ENCODE peak calls at places on chromosomes 16 and 17, in eight cellular contexts. P is ascending aorta, L is lower lobe of right lung, U is tibial artery, O is IMR-90, E is kidney epithelial cell, G is thoracic aorta, V is neural progenitor cell. X is an unnamed sample.

GRCh38 chr17:78974635-78975591 is 4.8 kb downstream of the LGALS3BP start:
- DNase-seq in L (peak; percentile 84), U (peak; percentile 92), P (peak; percentile 89), V (no peak), O (peak; percentile 84), G (peak; percentile 47), E (peak; percentile 23), X (no peak)

GRCh38 chr17:49469831-49470568 is 25.1 kb upstream of the NGFR start:
- DNase-seq in G (no peak), O (no peak), V (peak; percentile 85), P (no peak), U (no peak), L (no peak), E (no peak), X (peak; percentile 39)

GRCh38 chr17:58282442-58282841 is 1.7 kb upstream of the MPO start:
- DNase-seq in V (no peak), U (no peak), E (no peak), P (no peak), G (no peak), L (no peak), O (no peak), X (no peak)

GRCh38 chr16:47705268-47705667 is 244.1 kb downstream of the PHKB start:
- DNase-seq in O (peak; percentile 15), P (no peak), L (no peak), E (no peak), V (no peak), U (no peak), G (no peak), X (no peak)

GRCh38 chr17:17139972-17140589 is 66.1 kb downstream of the PLD6 start:
- DNase-seq in U (no peak), E (no peak), V (no peak), L (no peak), G (no peak), O (no peak), P (no peak), X (no peak)

GRCh38 chr17:73533801-73534574 is 110.3 kb downstream of the SDK2 start:
- DNase-seq in G (no peak), U (no peak), O (no peak), E (no peak), P (no peak), V (peak; percentile 73), L (no peak), X (no peak)

GRCh38 chr17:80270836-80271235 is 10.2 kb downstream of the RNF213 start:
- DNase-seq in V (peak; percentile 84), U (no peak), L (no peak), G (no peak), E (no peak), O (no peak), P (no peak), X (no peak)

GRCh38 chr16:84266451-84266850 is 26.6 kb upstream of the KCNG4 start:
- DNase-seq in O (peak; percentile 47), E (no peak), L (no peak), P (no peak), U (no peak), G (no peak), V (peak; percentile 85), X (peak; percentile 63)

GRCh38 chr17:82734987-82735866 is at the start of gene FN3K:
- DNase-seq in P (peak; percentile 84), U (peak; percentile 91), V (peak; percentile 91), E (no peak), G (no peak), O (peak; percentile 85), L (peak; percentile 81), X (peak; percentile 61)

GRCh38 chr17:82465023-82465603 is 6.6 kb downstream of the NARF start:
- DNase-seq in L (no peak), O (no peak), V (no peak), G (no peak), U (no peak), E (no peak), P (no peak), X (no peak)

GRCh38 chr17:42843358-42843934 is 934 bp upstream of the AOC2 start:
- DNase-seq in G (no peak), P (no peak), U (no peak), E (no peak), V (peak; percentile 72), L (no peak), O (peak; percentile 74), X (no peak)

GRCh38 chr17:57784226-57784895 is 39.3 kb upstream of the CCDC182 start:
- DNase-seq in G (no peak), P (no peak), L (no peak), U (no peak), O (no peak), V (no peak), E (no peak), X (no peak)

GRCh38 chr16:4115209-4115940 is 867 bp downstream of the ADCY9 start:
- DNase-seq in E (peak; percentile 25), V (peak; percentile 84), L (peak; percentile 75), O (peak; percentile 74), U (peak; percentile 76), G (no peak), P (peak; percentile 76), X (peak; percentile 31)

GRCh38 chr16:57092786-57093301 is 461 bp downstream of the CPNE2 start:
- DNase-seq in P (peak; percentile 69), L (peak; percentile 69), O (no peak), U (no peak), V (peak; percentile 66), E (no peak), G (no peak), X (no peak)

GRCh38 chr17:7107012-7107754 is 7.4 kb downstream of the ASGR2 start:
- DNase-seq in G (no peak), L (no peak), E (no peak), U (no peak), P (no peak), O (no peak), V (no peak), X (no peak)

GRCh38 chr17:63455417-63455816 is 9.3 kb upstream of the CYB561 start:
- DNase-seq in V (no peak), O (no peak), P (peak; percentile 60), E (no peak), L (no peak), G (no peak), U (no peak), X (no peak)

GRCh38 chr16:65624696-65625095 is 502.8 kb upstream of the CDH11 start:
- DNase-seq in P (no peak), U (no peak), O (no peak), G (no peak), V (no peak), L (no peak), E (no peak), X (no peak)

GRCh38 chr16:17448640-17449638 is 21.8 kb downstream of the XYLT1 start:
- DNase-seq in P (no peak), L (peak; percentile 76), E (no peak), G (no peak), O (no peak), V (no peak), U (peak; percentile 66), X (no peak)

GRCh38 chr17:21196126-21196525 is 17.8 kb downstream of the TMEM11 start:
- DNase-seq in P (no peak), L (no peak), G (no peak), E (no peak), V (no peak), U (no peak), O (no peak), X (no peak)

GRCh38 chr17:29168079-29168758 is 12.0 kb downstream of the MYO18A start:
- DNase-seq in V (no peak), L (no peak), E (no peak), G (no peak), U (no peak), P (no peak), O (no peak), X (no peak)

GRCh38 chr16:70777973-70778406 is 23.0 kb downstream of the VAC14 start:
- DNase-seq in G (no peak), U (no peak), P (no peak), V (no peak), E (no peak), L (no peak), O (peak; percentile 31), X (no peak)

GRCh38 chr16:57984443-57985203 is 13.7 kb upstream of the CNGB1 start:
- DNase-seq in G (no peak), O (peak; percentile 62), E (peak; percentile 64), U (peak; percentile 79), P (peak; percentile 86), L (peak; percentile 94), V (peak; percentile 99), X (peak; percentile 60)

GRCh38 chr17:76363107-76363801 is 9.5 kb upstream of the PRPSAP1 start:
- DNase-seq in V (no peak), U (no peak), E (no peak), P (no peak), L (no peak), G (no peak), O (no peak), X (no peak)

GRCh38 chr17:1423456-1424135 is 23.6 kb upstream of the YWHAE start:
- DNase-seq in O (no peak), E (no peak), P (no peak), L (no peak), U (no peak), G (no peak), V (no peak), X (no peak)

GRCh38 chr17:52271781-52272180 is 113.3 kb upstream of the CA10 start:
- DNase-seq in G (no peak), O (no peak), U (no peak), P (no peak), E (no peak), L (no peak), V (no peak), X (no peak)

GRCh38 chr17:77394540-77395295 is 253.9 kb downstream of the SEC14L1 start:
- DNase-seq in P (no peak), E (no peak), G (no peak), U (no peak), O (no peak), L (peak; percentile 59), V (peak; percentile 70), X (no peak)
- H3K4me3 ChIP-seq in P (no peak overlapping the region), E (no peak overlapping the region), G (no peak overlapping the region), U (no peak overlapping the region), O (no peak overlapping the region), L (no peak overlapping the region), V (no peak overlapping the region), X (no peak overlapping the region)

GRCh38 chr16:24499193-24499814 is 40.1 kb upstream of the RBBP6 start:
- DNase-seq in U (no peak), G (no peak), L (no peak), E (no peak), P (no peak), V (peak; percentile 79), O (peak; percentile 11), X (peak; percentile 18)
- TF ChIP-seq CTCF in U (no peak), G (no peak), L (no peak), E (peak; percentile 28), P (no peak), V (peak; percentile 82), O (peak; percentile 50), X (peak; percentile 67)

DNA sequence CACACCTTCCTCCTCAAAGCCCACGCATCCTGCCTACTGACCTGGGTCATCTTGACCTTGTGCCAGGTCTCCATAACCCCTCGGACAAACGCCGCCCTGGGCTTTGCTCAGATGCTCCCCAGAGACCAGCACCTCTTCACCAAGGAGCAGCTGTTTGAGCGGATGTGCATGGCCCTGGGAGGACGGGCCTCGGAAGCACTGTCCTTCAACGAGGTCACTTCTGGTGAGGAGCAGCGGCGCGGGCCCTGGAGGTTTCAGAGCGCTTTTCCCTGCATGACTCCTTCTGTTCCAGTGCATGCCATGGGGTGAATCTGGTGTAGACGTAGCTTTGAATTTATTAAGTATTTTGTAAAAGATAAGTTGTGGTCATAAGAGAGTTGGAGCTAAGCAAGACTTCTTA is 7.6 kb upstream of the RPL13 start:
- DNase-seq in V (no peak), L (no peak), O (no peak), P (no peak), U (no peak), E (no peak), G (no peak), X (no peak)
- H3K4me3 ChIP-seq in V (no peak overlapping the region), L (no peak overlapping the region), O (no peak overlapping the region), P (no peak overlapping the region), U (no peak overlapping the region), E (no peak overlapping the region), G (no peak overlapping the region), X (no peak overlapping the region)

GRCh38 chr17:70054961-70055360 is 20.1 kb upstream of the KCNJ16 start:
- DNase-seq in V (no peak), O (no peak), L (no peak), E (no peak), P (no peak), U (no peak), G (no peak), X (no peak)
- TF ChIP-seq CTCF in V (no peak), O (no peak), L (no peak), E (no peak), P (no peak), U (no peak), G (no peak), X (no peak)